ENCODE peak calls at places on chromosome 15, in five cellular contexts. E, D, A, O and Z are unnamed samples.

GRCh38 chr15:39471791-39472190 is 109.1 kb upstream of the THBS1 start:
- DNase-seq in E (no peak), A (no peak), O (no peak), D (peak), Z (no peak)

GRCh38 chr15:63677778-63678177 is 80.6 kb downstream of the FBXL22 start:
- DNase-seq in E (no peak), O (peak), D (no peak), A (no peak), Z (peak)

GRCh38 chr15:70049701-70050445 is 47.8 kb downstream of the TLE3 start:
- DNase-seq in A (no peak), O (no peak), D (no peak), E (no peak), Z (peak)

GRCh38 chr15:55007561-55007960 is 189.2 kb downstream of the RSL24D1 start:
- DNase-seq in D (no peak), O (no peak), A (no peak), E (no peak), Z (peak)

GRCh38 chr15:40108061-40108854 is 421 bp downstream of the BMF start:
- DNase-seq in D (peak), A (peak), E (peak), O (peak), Z (peak)

GRCh38 chr15:99305761-99306505 is 54.7 kb downstream of the LRRC28 start:
- DNase-seq in D (peak), O (no peak), A (peak), E (peak), Z (peak)

GRCh38 chr15:64905119-64905831 is 6.4 kb upstream of the ANKDD1A start:
- DNase-seq in O (peak), E (peak), D (peak), A (peak), Z (peak)

GRCh38 chr15:28942046-28942445 is 56.3 kb downstream of the APBA2 start:
- DNase-seq in E (no peak), A (no peak), D (no peak), O (no peak), Z (no peak)

GRCh38 chr15:70245932-70246622 is 148.4 kb upstream of the TLE3 start:
- DNase-seq in E (no peak), A (no peak), O (peak), D (peak), Z (peak)

GRCh38 chr15:84715442-84716035 is 400 bp downstream of the SEC11A start:
- DNase-seq in E (no peak), A (peak), D (peak), O (peak), Z (no peak)

GRCh38 chr15:56839099-56839498 is 79.3 kb upstream of the TCF12 start:
- DNase-seq in E (no peak), A (no peak), D (no peak), O (no peak), Z (no peak)

GRCh38 chr15:31089361-31090047 is 12.0 kb downstream of the TRPM1 start:
- DNase-seq in E (no peak), A (no peak), D (no peak), O (no peak), Z (peak)

GRCh38 chr15:50993598-50993997 is 85.1 kb downstream of the AP4E1 start:
- DNase-seq in O (no peak), E (no peak), D (peak), A (no peak), Z (no peak)

GRCh38 chr15:70101459-70102113 is 3.9 kb upstream of the TLE3 start:
- DNase-seq in D (peak), E (peak), O (peak), A (peak), Z (peak)

GRCh38 chr15:45544266-45545023 is 21.9 kb upstream of the SLC30A4 start:
- DNase-seq in A (no peak), E (no peak), D (no peak), O (no peak), Z (no peak)

GRCh38 chr15:45549831-45550230 is 27.3 kb upstream of the SLC30A4 start:
- DNase-seq in D (peak), A (no peak), O (no peak), E (no peak), Z (no peak)

GRCh38 chr15:45548753-45549520 is 26.4 kb upstream of the SLC30A4 start:
- DNase-seq in E (no peak), A (no peak), D (no peak), O (no peak), Z (no peak)

GRCh38 chr15:45550436-45550835 is 27.9 kb upstream of the SLC30A4 start:
- DNase-seq in O (no peak), A (no peak), D (peak), E (no peak), Z (no peak)

GRCh38 chr15:45546789-45547188 is 24.2 kb upstream of the SLC30A4 start:
- DNase-seq in O (no peak), A (no peak), E (no peak), D (no peak), Z (no peak)
- TF ChIP-seq CTCF in O (no peak), A (no peak), E (no peak), D (no peak), Z (no peak)

GRCh38 chr15:58987501-58988010 is at the start of gene RNF111:
- DNase-seq in D (peak), A (peak), O (peak), E (peak), Z (peak)
- TF ChIP-seq POLR2A in D (peak), A (no peak), O (peak), E (peak), Z (peak)

GRCh38 chr15:68564173-68564572 is 14.6 kb upstream of the CORO2B start:
- DNase-seq in D (no peak), A (no peak), O (no peak), E (no peak), Z (no peak)

GRCh38 chr15:68567345-68567744 is 11.4 kb upstream of the CORO2B start:
- DNase-seq in D (no peak), O (no peak), A (no peak), E (peak), Z (no peak)

GRCh38 chr15:68561901-68562300 is 16.9 kb upstream of the CORO2B start:
- DNase-seq in E (peak), A (no peak), D (no peak), O (no peak), Z (no peak)

GRCh38 chr15:68566377-68566954 is 12.3 kb upstream of the CORO2B start:
- DNase-seq in O (no peak), E (peak), D (no peak), A (no peak), Z (no peak)

GRCh38 chr15:68565701-68566100 is 13.1 kb upstream of the CORO2B start:
- DNase-seq in D (no peak), E (peak), O (no peak), A (no peak), Z (no peak)
- TF ChIP-seq CTCF in D (no peak), E (no peak), O (no peak), A (no peak), Z (no peak)

DNA sequence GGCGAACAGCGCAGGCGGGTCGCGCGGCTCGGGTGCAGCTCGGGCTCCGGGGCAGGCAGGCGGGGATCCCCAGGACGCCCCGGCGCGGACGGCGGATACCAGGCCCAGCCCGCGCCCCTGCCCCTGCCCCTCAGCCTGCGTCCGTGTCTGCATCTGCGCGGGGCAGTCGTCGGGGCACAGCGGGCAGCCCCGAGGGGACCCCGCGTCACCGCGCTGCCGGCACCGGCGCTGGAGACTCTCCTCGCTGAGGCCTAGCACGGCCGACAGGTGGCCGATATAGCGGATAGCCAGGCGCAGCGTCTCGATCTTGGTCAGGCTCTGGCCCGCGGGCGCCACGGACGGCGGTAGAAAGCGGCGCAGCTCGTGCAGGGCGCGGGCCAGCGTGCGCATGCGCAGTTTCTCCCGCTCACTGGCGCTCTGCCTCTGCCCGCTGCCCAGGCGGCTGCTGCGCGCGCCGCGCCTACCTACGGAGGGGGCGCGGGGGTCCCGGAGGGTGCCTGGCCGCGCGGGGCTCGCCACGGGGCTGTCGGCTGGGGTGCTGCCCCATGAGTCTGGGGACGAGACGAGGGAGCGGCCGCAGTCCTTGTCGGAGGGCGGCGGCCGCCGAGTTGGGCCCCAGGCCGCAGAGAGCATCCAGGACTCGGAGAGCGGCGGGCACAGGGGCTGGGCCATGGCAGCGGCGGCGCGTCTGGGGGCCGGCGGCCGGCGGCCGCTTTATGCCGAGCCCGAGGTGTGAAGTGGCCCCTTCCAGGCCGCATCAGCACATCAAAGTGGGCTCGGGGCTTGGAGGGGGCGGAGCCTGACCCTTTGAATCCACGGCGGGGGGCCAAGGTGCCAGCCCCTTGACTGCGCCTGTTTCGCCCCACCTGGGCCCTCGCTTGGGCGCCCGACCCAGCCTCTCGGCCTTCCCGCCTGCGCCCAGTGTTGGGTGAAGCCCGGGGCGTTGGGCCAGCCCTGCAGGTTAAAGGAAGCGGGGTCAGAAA is at the start of gene MESP1:
- DNase-seq in A (peak), O (peak), E (peak), D (peak), Z (peak)
- TF ChIP-seq POLR2A in A (peak), O (peak), E (peak), D (no peak), Z (peak)